ENCODE peak calls at places on chromosomes 11 and 22, in four cellular contexts. M is GM12865, Y is HAP-1, H is AG09309. R is an unnamed sample.

GRCh38 chr11:78549624-78550409 is 24.8 kb downstream of the NARS2 start:
- DNase-seq in Y (peak), M (no peak), H (no peak), R (no peak)

GRCh38 chr11:65782816-65783228 is 2.0 kb upstream of the AP5B1 start:
- DNase-seq in M (no peak), Y (no peak), H (no peak), R (no peak)

GRCh38 chr11:65116370-65117205 is 913 bp downstream of the ZNHIT2 start:
- DNase-seq in H (no peak), Y (peak), M (peak), R (no peak)

GRCh38 chr22:40183029-40183581 is 5.4 kb downstream of the TNRC6B start:
- DNase-seq in M (no peak), H (peak), Y (peak), R (no peak)

GRCh38 chr22:36829370-36830002 is 12.7 kb upstream of the PVALB start:
- DNase-seq in H (no peak), M (no peak), Y (no peak), R (no peak)

GRCh38 chr22:48264586-48264985 is 1502.1 kb downstream of the TBC1D22A start:
- DNase-seq in H (no peak), Y (no peak), M (no peak), R (no peak)

GRCh38 chr22:48662476-48663150 is 1165.1 kb downstream of the BRD1 start:
- DNase-seq in Y (no peak), H (no peak), M (no peak), R (no peak)

GRCh38 chr11:26599421-26599820 is 27.4 kb upstream of the MUC15 start:
- DNase-seq in Y (no peak), M (no peak), H (no peak), R (no peak)

GRCh38 chr22:33853200-33854097 is 66.8 kb downstream of the LARGE1 start:
- DNase-seq in M (peak), Y (peak), H (peak), R (peak)

GRCh38 chr11:34570584-34570983 is 50.3 kb upstream of the EHF start:
- DNase-seq in Y (no peak), M (no peak), H (no peak), R (no peak)

GRCh38 chr11:135075740-135076139 is 663.7 kb upstream of the B3GAT1 start:
- DNase-seq in H (no peak), M (peak), Y (peak), R (no peak)

GRCh38 chr11:111417766-111418435 is 38.8 kb upstream of the POU2AF1 start:
- DNase-seq in M (peak), Y (no peak), H (no peak), R (no peak)

GRCh38 chr11:116787786-116788486 is at the start of gene ZPR1:
- DNase-seq in H (no peak), M (peak), Y (peak), R (peak)

GRCh38 chr22:36563001-36563400 is 34.0 kb upstream of the EIF3D start:
- DNase-seq in Y (no peak), H (no peak), M (no peak), R (no peak)

GRCh38 chr11:57214494-57214893 is 22.6 kb downstream of the APLNR start:
- DNase-seq in H (peak), Y (no peak), M (no peak), R (no peak)

GRCh38 chr11:131671764-131672163 is 301.3 kb downstream of the NTM start:
- DNase-seq in Y (no peak), H (no peak), M (no peak), R (no peak)

GRCh38 chr11:7524831-7525230 is 11.0 kb downstream of the PPFIBP2 start:
- DNase-seq in M (no peak), H (no peak), Y (peak), R (no peak)

GRCh38 chr11:63445720-63446119 is 45.2 kb downstream of the PLAAT5 start:
- DNase-seq in H (no peak), Y (no peak), M (no peak), R (no peak)

GRCh38 chr11:74634537-74634936 is 42.2 kb downstream of the POLD3 start:
- DNase-seq in H (no peak), M (no peak), Y (peak), R (no peak)

GRCh38 chr11:126257764-126258163 is 10.9 kb downstream of the SRPRA start:
- DNase-seq in H (peak), M (no peak), Y (no peak), R (no peak)

GRCh38 chr11:2387266-2387982 is 10.3 kb downstream of the CD81 start:
- DNase-seq in H (no peak), M (peak), Y (no peak), R (no peak)

GRCh38 chr11:123525511-123525918 is 95.4 kb downstream of the GRAMD1B start:
- DNase-seq in M (no peak), Y (no peak), H (no peak), R (no peak)
- H3K4me3 ChIP-seq in M (no peak), Y (no peak), H (peak), R (no peak)

GRCh38 chr11:73145986-73146575 is 4.0 kb upstream of the FCHSD2 start:
- DNase-seq in M (no peak), H (no peak), Y (no peak), R (no peak)

GRCh38 chr11:73152086-73152853 is 10.2 kb upstream of the FCHSD2 start:
- DNase-seq in H (no peak), M (peak), Y (no peak), R (no peak)

GRCh38 chr11:73149105-73149504 is 7.0 kb upstream of the FCHSD2 start:
- DNase-seq in Y (no peak), M (no peak), H (no peak), R (peak)

GRCh38 chr11:73151371-73151870 is 9.3 kb upstream of the FCHSD2 start:
- DNase-seq in M (no peak), H (no peak), Y (no peak), R (no peak)

DNA sequence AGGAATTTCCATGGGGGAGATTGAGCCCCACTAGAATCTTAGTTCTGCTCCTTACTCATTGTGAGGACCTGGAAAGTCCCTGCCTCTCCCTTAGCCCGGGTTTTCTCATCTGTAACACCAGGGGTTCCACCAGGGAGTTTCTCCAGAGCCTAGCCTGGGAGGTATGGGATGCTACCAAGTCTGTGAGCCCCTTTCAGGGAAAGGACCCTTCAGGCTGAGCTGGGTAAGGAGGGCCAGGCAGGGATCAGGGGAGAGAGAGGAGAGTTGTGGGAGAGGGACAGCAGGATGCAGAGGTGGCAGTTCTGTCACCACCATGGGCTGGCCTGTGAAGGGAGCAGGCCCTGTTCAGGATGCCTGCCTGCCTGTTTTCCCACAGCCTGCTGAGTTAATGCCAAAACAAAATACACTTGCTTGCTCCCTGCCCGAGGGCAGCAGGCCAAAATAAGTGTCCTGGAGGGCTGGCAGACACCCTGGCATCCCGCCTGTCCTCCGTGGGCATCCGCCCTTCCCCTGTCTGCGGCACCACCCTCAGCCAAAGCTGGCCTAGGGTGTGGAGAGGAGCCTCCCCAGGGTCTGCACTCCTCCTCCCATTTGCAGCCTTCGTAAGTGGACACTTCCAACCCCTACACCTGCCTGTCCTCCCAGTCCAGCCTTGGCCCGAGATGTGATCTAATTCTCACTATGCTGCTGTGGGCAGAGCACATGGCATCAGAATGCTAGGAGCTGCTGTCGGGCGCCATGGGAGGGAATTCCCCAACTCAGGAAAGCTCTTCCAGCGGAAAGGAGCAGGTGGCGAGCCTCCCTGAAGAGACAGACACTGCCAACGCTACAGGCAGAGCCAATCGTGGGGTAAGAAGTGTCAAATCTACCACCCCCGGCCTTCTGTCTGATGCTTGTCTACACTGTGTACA is 5.9 kb upstream of the FCHSD2 start:
- DNase-seq in Y (no peak), M (peak), H (no peak), R (peak)
- H3K4me3 ChIP-seq in Y (no peak), M (no peak), H (no peak), R (peak)

DNA sequence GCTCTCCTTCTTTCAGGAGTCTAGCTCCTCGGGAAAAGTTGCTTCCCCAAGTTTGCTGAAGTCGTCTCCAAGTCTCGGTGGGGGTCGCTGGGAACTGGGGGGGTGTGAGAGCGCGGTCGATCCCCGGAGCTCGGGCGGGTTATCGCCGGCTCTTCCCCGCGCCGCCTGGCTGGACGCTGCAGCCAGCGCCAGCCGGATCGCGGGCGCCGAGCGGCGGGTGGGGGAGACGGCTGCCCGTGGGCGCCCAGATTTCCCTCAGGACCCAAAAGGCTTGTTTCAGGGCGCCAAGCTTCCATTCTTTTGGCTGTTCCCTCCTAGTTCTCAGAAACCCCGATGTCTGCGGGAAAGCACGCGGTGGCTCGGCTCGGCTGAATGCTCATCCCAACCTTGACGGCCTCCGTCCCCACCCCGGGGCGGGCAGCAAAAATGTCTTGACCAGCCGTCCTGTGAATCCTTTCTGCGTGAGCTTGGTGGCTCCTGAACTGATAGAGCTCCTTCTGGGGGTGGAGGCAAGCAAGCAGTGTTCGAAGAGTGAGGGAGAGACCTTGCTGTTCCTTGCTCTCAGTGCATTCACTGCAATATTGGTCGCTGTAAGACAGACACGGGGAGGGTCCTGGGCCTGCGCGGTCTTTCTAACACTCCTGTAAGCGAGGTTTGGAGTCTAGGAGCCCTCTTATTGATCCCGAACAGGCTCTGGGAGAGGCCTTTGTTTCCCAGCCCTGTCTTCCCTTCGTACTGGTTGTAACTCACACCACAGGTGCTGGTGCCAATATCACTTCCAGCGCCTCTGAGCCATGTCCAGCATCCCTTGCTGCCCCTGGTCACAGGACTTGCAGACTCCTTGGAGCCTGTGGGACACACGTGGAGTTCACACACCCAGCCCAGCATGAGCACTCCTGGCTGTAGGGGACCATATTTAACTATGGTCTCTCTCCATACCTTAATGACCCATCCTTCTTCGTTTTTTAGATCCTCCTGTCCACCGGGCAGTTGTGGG is 1.8 kb downstream of the ZBTB16 start:
- DNase-seq in H (no peak), M (no peak), Y (no peak), R (no peak)
- H3K4me3 ChIP-seq in H (peak), M (no peak), Y (peak), R (peak)

DNA sequence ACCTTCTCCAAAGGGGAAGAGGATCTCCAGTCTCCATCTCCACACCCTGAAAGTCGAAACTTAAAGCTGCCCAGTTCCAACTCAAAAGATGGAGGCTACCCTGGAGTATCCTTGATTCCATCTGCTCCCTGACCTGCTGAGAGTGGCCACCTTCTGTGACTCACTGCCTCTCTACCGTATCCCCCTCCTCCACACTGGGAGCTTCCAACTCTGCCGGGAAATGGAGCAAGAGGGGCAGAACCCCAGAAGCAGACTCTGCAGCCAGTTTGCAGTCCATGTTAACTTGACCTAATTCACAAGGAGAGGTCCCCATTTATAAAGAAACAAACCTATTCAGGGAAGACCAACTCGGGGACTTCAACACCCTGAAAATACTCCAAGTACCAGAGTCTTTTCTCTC is 22.0 kb upstream of the IRAG1 start:
- DNase-seq in Y (no peak), M (no peak), H (no peak), R (no peak)
- H3K4me3 ChIP-seq in Y (no peak), M (no peak), H (no peak), R (no peak)